ENCODE peak calls at places on chromosomes 16 and 17, in eight cellular contexts. G is PC-9; X is prostate gland; I is uterus; A is RCC 7860; K is amniotic stem cell; Y is fibroblast of mammary gland; M is stimulated activated CD8-positive, alpha-beta memory T cell treated with anti-CD3 and anti-CD28 coated beads, Interleukin-12 subunit alpha, Interleukin-12 subunit beta, amount 100 ng/mL, for 4 hours. S is an unnamed sample.

GRCh38 chr17:46782250-46782953 is 36.1 kb downstream of the WNT3 start:
- DNase-seq in G (peak), X (no peak), I (no peak), A (peak), K (no peak), Y (no peak), M (no peak), S (peak)

GRCh38 chr17:41785876-41786226 is 660 bp downstream of the JUP start:
- DNase-seq in G (peak), X (peak), I (peak), A (no peak), K (no peak), Y (no peak), M (no peak), S (peak)

GRCh38 chr16:5059386-5060072 is 6.2 kb downstream of the C16orf89 start:
- DNase-seq in G (no peak), X (no peak), I (no peak), A (no peak), K (no peak), Y (no peak), M (no peak), S (no peak)

GRCh38 chr16:28845173-28846079 is 722 bp downstream of the TUFM start:
- DNase-seq in G (peak), X (no peak), I (no peak), A (no peak), K (no peak), Y (peak), M (no peak), S (peak)

GRCh38 chr16:80459331-80459777 is 81.4 kb upstream of the DYNLRB2 start:
- DNase-seq in G (no peak), X (no peak), I (no peak), A (no peak), K (no peak), Y (peak), M (no peak), S (no peak)

GRCh38 chr17:65914784-65915342 is 277.1 kb downstream of the CEP112 start:
- DNase-seq in G (no peak), X (no peak), I (no peak), A (no peak), K (no peak), Y (no peak), M (no peak), S (peak)

GRCh38 chr17:75959839-75960511 is 19.0 kb downstream of the ACOX1 start:
- DNase-seq in G (no peak), X (no peak), I (no peak), A (no peak), K (no peak), Y (no peak), M (no peak), S (no peak)

GRCh38 chr17:9269350-9270035 is 248.2 kb downstream of the NTN1 start:
- DNase-seq in G (no peak), X (no peak), I (no peak), A (no peak), K (no peak), Y (no peak), M (no peak), S (no peak)

GRCh38 chr16:68267612-68268405 is 3.5 kb downstream of the SLC7A6 start:
- DNase-seq in G (no peak), X (no peak), I (no peak), A (no peak), K (no peak), Y (no peak), M (no peak), S (no peak)